ENCODE peak calls at places on chromosomes 16 and 17, in ten cellular contexts. Q, Z, R, H, D, F, W, U, T and X are unnamed samples.
A peak's percentile ranks its signal among the peaks of the same experiment; 100 is the strongest.

GRCh38 chr16:81841709-81842108 is 62.6 kb downstream of the PLCG2 start:
- DNase-seq in Q (no peak), Z (no peak), R (no peak), H (no peak), D (no peak), F (no peak), W (no peak), U (no peak), T (no peak), X (no peak)

GRCh38 chr17:77343031-77343866 is 202.5 kb downstream of the SEC14L1 start:
- DNase-seq in Q (no peak), Z (no peak), R (no peak), H (no peak), D (no peak), F (peak; percentile 20), W (peak; percentile 14), U (no peak), T (no peak), X (no peak)

GRCh38 chr16:46972971-46973456 is 460 bp downstream of the DNAJA2 start:
- DNase-seq in Q (peak; percentile 38), Z (peak; percentile 48), R (peak; percentile 40), H (peak; percentile 27), D (no peak), F (peak; percentile 72), W (peak; percentile 53), U (peak; percentile 55), T (peak; percentile 12), X (peak; percentile 76)

GRCh38 chr17:6508026-6508425 is 48.3 kb downstream of the PITPNM3 start:
- DNase-seq in Q (no peak), Z (no peak), R (no peak), H (no peak), D (no peak), F (no peak), W (no peak), U (no peak), T (no peak), X (no peak)

GRCh38 chr17:28384281-28385036 is 13.0 kb downstream of the SARM1 start:
- DNase-seq in Q (peak; percentile 50), Z (no peak), R (peak; percentile 57), H (no peak), D (peak; percentile 61), F (peak; percentile 76), W (peak; percentile 84), U (peak; percentile 77), T (no peak), X (peak; percentile 86)

GRCh38 chr16:8859913-8860881 is 8.6 kb downstream of the CARHSP1 start:
- DNase-seq in Q (no peak), Z (no peak), R (no peak), H (peak; percentile 55), D (peak; percentile 38), F (no peak), W (no peak), U (peak; percentile 57), T (peak; percentile 64), X (no peak)

GRCh38 chr16:85291302-85292148 is 179.3 kb upstream of the CIBAR2 start:
- DNase-seq in Q (no peak), Z (no peak), R (no peak), H (no peak), D (peak; percentile 37), F (no peak), W (peak; percentile 70), U (peak; percentile 78), T (no peak), X (no peak)

GRCh38 chr16:88700636-88701482 is 5.3 kb downstream of the RNF166 start:
- DNase-seq in Q (peak; percentile 97), Z (no peak), R (peak; percentile 93), H (peak; percentile 80), D (peak; percentile 95), F (peak; percentile 92), W (peak; percentile 84), U (peak; percentile 97), T (peak; percentile 76), X (no peak)

GRCh38 chr17:50532452-50533024 is at the start of gene EPN3:
- DNase-seq in Q (no peak), Z (no peak), R (no peak), H (peak; percentile 75), D (no peak), F (no peak), W (peak; percentile 87), U (no peak), T (no peak), X (peak; percentile 45)

GRCh38 chr16:59067207-59067606 is 333.1 kb upstream of the GOT2 start:
- DNase-seq in Q (no peak), Z (no peak), R (no peak), H (no peak), D (peak; percentile 59), F (no peak), W (no peak), U (peak; percentile 55), T (no peak), X (no peak)

GRCh38 chr16:56211471-56211944 is 20.2 kb downstream of the GNAO1 start:
- DNase-seq in Q (no peak), Z (no peak), R (no peak), H (no peak), D (no peak), F (no peak), W (no peak), U (peak; percentile 51), T (no peak), X (no peak)

GRCh38 chr17:43406676-43407645 is 8.2 kb downstream of the ARL4D start:
- DNase-seq in Q (no peak), Z (no peak), R (no peak), H (no peak), D (no peak), F (no peak), W (no peak), U (peak; percentile 13), T (peak; percentile 57), X (no peak)

GRCh38 chr16:84156342-84156784 is 11.3 kb downstream of the DNAAF1 start:
- DNase-seq in Q (no peak), Z (no peak), R (no peak), H (no peak), D (no peak), F (no peak), W (no peak), U (no peak), T (peak; percentile 20), X (no peak)

GRCh38 chr17:17150450-17150804 is 55.7 kb downstream of the PLD6 start:
- DNase-seq in Q (no peak), Z (no peak), R (no peak), H (no peak), D (no peak), F (no peak), W (no peak), U (no peak), T (no peak), X (no peak)

GRCh38 chr17:79031996-79032875 is 8.3 kb downstream of the C1QTNF1 start:
- DNase-seq in Q (no peak), Z (no peak), R (no peak), H (no peak), D (no peak), F (no peak), W (no peak), U (no peak), T (no peak), X (no peak)

GRCh38 chr16:81517630-81518438 is 73.2 kb downstream of the CMIP start:
- DNase-seq in Q (no peak), Z (no peak), R (no peak), H (no peak), D (peak; percentile 88), F (no peak), W (no peak), U (peak; percentile 44), T (peak; percentile 66), X (no peak)

GRCh38 chr16:48317614-48318013 is 67.6 kb downstream of the SIAH1 start:
- DNase-seq in Q (no peak), Z (no peak), R (no peak), H (no peak), D (peak; percentile 79), F (no peak), W (no peak), U (no peak), T (peak; percentile 75), X (no peak)

GRCh38 chr16:65116818-65117430 is 4.9 kb downstream of the CDH11 start:
- DNase-seq in Q (no peak), Z (no peak), R (no peak), H (no peak), D (no peak), F (no peak), W (no peak), U (no peak), T (no peak), X (no peak)

GRCh38 chr17:79529661-79530081 is 81.2 kb downstream of the RBFOX3 start:
- DNase-seq in Q (no peak), Z (no peak), R (no peak), H (no peak), D (no peak), F (no peak), W (no peak), U (peak; percentile 23), T (no peak), X (no peak)

GRCh38 chr17:49557204-49558024 is 18.3 kb upstream of the NXPH3 start:
- DNase-seq in Q (no peak), Z (peak; percentile 56), R (no peak), H (no peak), D (peak; percentile 81), F (peak; percentile 32), W (no peak), U (peak; percentile 43), T (peak; percentile 57), X (peak; percentile 87)

GRCh38 chr17:34756670-34757021 is 177.3 kb downstream of the TMEM132E start:
- DNase-seq in Q (no peak), Z (no peak), R (no peak), H (no peak), D (no peak), F (no peak), W (no peak), U (no peak), T (no peak), X (no peak)

GRCh38 chr16:54327609-54328008 is 41.0 kb upstream of the IRX3 start:
- DNase-seq in Q (no peak), Z (no peak), R (no peak), H (no peak), D (no peak), F (no peak), W (no peak), U (no peak), T (no peak), X (no peak)

GRCh38 chr17:65191805-65192740 is 54.9 kb downstream of the RGS9 start:
- DNase-seq in Q (no peak), Z (no peak), R (no peak), H (no peak), D (peak; percentile 76), F (no peak), W (no peak), U (no peak), T (peak; percentile 54), X (no peak)

GRCh38 chr17:45341389-45342158 is 24.8 kb upstream of the MAP3K14 start:
- DNase-seq in Q (no peak), Z (no peak), R (no peak), H (no peak), D (peak; percentile 82), F (no peak), W (no peak), U (peak; percentile 77), T (peak; percentile 99), X (peak; percentile 29)

GRCh38 chr16:15644306-15644961 is 1.5 kb upstream of the MARF1 start:
- DNase-seq in Q (no peak), Z (no peak), R (no peak), H (peak; percentile 64), D (no peak), F (no peak), W (peak; percentile 35), U (no peak), T (peak; percentile 73), X (peak; percentile 53)

GRCh38 chr16:28317040-28317880 is 24.9 kb downstream of the SBK1 start:
- DNase-seq in Q (peak; percentile 74), Z (peak; percentile 6), R (peak; percentile 60), H (no peak), D (peak; percentile 68), F (peak; percentile 79), W (peak; percentile 55), U (peak; percentile 70), T (peak; percentile 35), X (peak; percentile 39)

GRCh38 chr16:65415460-65415859 is 293.6 kb upstream of the CDH11 start:
- DNase-seq in Q (no peak), Z (no peak), R (no peak), H (no peak), D (no peak), F (no peak), W (no peak), U (no peak), T (peak; percentile 12), X (no peak)

GRCh38 chr17:40425741-40426140 is 8.0 kb upstream of the TOP2A start:
- DNase-seq in Q (no peak), Z (no peak), R (no peak), H (no peak), D (no peak), F (peak; percentile 51), W (no peak), U (no peak), T (no peak), X (no peak)